ENCODE peak calls at places on chromosomes 6 and 20, in eight cellular contexts. E, V, G, K, X, O, Y and N are unnamed samples.

GRCh38 chr20:16864069-16864468 is 115.9 kb downstream of the OTOR start:
- DNase-seq in K (no peak), X (no peak), Y (no peak), V (no peak), G (no peak), O (no peak), E (peak), N (no peak)

GRCh38 chr6:6333498-6333897 is 13.0 kb upstream of the F13A1 start:
- DNase-seq in O (no peak), X (no peak), E (no peak), K (no peak), G (no peak), Y (no peak), V (no peak), N (no peak)

GRCh38 chr6:42131531-42131930 is 10.9 kb downstream of the C6orf132 start:
- DNase-seq in O (no peak), Y (no peak), X (no peak), V (no peak), G (no peak), E (peak), K (no peak), N (no peak)

GRCh38 chr20:38589967-38590681 is 9.1 kb downstream of the ADIG start:
- DNase-seq in K (no peak), O (no peak), V (no peak), G (no peak), E (no peak), X (no peak), Y (no peak), N (no peak)

GRCh38 chr6:117414770-117415169 is 11.0 kb downstream of the ROS1 start:
- DNase-seq in O (peak), V (no peak), G (no peak), Y (no peak), K (no peak), X (no peak), E (no peak), N (no peak)

GRCh38 chr6:14288910-14289309 is 171.3 kb downstream of the CD83 start:
- DNase-seq in O (no peak), K (no peak), X (no peak), E (no peak), V (no peak), Y (no peak), G (no peak), N (no peak)

GRCh38 chr6:96784650-96785049 is 52.6 kb downstream of the GPR63 start:
- DNase-seq in E (no peak), K (no peak), Y (no peak), O (no peak), X (no peak), V (no peak), G (no peak), N (no peak)

GRCh38 chr6:154399097-154399496 is 42.5 kb upstream of the IPCEF1 start:
- DNase-seq in V (no peak), G (no peak), X (no peak), K (no peak), O (no peak), E (peak), Y (no peak), N (no peak)

GRCh38 chr6:116536216-116536621 is 9.3 kb downstream of the TRAPPC3L start:
- DNase-seq in X (no peak), Y (no peak), O (peak), V (no peak), E (peak), G (no peak), K (peak), N (peak)

GRCh38 chr20:50857348-50857747 is 62.5 kb downstream of the BCAS4 start:
- DNase-seq in E (no peak), O (no peak), G (no peak), V (no peak), X (no peak), K (no peak), Y (no peak), N (no peak)

GRCh38 chr6:56916849-56917551 is 37.9 kb upstream of the BEND6 start:
- DNase-seq in E (no peak), O (no peak), G (no peak), V (no peak), Y (no peak), K (no peak), X (no peak), N (no peak)

GRCh38 chr20:21378259-21378658 is 19.1 kb downstream of the NKX2-4 start:
- DNase-seq in O (no peak), G (no peak), X (no peak), K (no peak), Y (no peak), V (no peak), E (no peak), N (no peak)

GRCh38 chr6:13425971-13426931 is 61.1 kb downstream of the GFOD1 start:
- DNase-seq in G (no peak), O (no peak), K (no peak), X (no peak), E (peak), V (no peak), Y (no peak), N (no peak)

GRCh38 chr6:139852484-139853140 is 478.2 kb upstream of the CITED2 start:
- DNase-seq in V (no peak), O (no peak), E (no peak), K (no peak), X (no peak), G (no peak), Y (no peak), N (no peak)

GRCh38 chr6:31969712-31970603 is 2.0 kb downstream of the DXO start:
- DNase-seq in X (no peak), G (no peak), O (no peak), V (no peak), K (no peak), E (no peak), Y (peak), N (no peak)

GRCh38 chr20:427401-427800 is 19.3 kb downstream of the RBCK1 start:
- DNase-seq in E (no peak), Y (no peak), X (no peak), G (no peak), K (no peak), O (no peak), V (no peak), N (no peak)

GRCh38 chr6:125910518-125910917 is 46.1 kb upstream of the HINT3 start:
- DNase-seq in V (no peak), O (no peak), Y (no peak), X (no peak), E (no peak), G (no peak), K (no peak), N (no peak)

GRCh38 chr6:12769556-12770255 is 53.1 kb downstream of the PHACTR1 start:
- DNase-seq in X (no peak), K (no peak), Y (no peak), V (no peak), G (no peak), O (no peak), E (no peak), N (no peak)

GRCh38 chr6:87172292-87172691 is 16.9 kb downstream of the ZNF292 start:
- DNase-seq in V (no peak), K (no peak), G (no peak), O (no peak), E (no peak), X (no peak), Y (no peak), N (no peak)

GRCh38 chr6:118982256-118982911 is 47.4 kb upstream of the MCM9 start:
- DNase-seq in O (no peak), E (no peak), V (no peak), K (no peak), G (no peak), X (no peak), Y (no peak), N (no peak)

GRCh38 chr6:16564430-16564829 is 196.8 kb downstream of the ATXN1 start:
- DNase-seq in V (no peak), X (no peak), K (no peak), E (no peak), Y (no peak), O (no peak), G (no peak), N (no peak)

GRCh38 chr20:2652724-2653510 is 485 bp downstream of the NOP56 start:
- DNase-seq in X (peak), K (no peak), E (peak), V (peak), O (no peak), G (no peak), Y (peak), N (no peak)

GRCh38 chr20:59790388-59790787 is 143.0 kb downstream of the SYCP2 start:
- DNase-seq in O (no peak), X (no peak), Y (no peak), G (no peak), V (no peak), E (no peak), K (no peak), N (no peak)

GRCh38 chr6:82330171-82330804 is 33.3 kb upstream of the TPBG start:
- DNase-seq in E (no peak), X (no peak), K (no peak), O (no peak), G (no peak), V (no peak), Y (no peak), N (no peak)

GRCh38 chr6:15474196-15474595 is 188.6 kb downstream of the DTNBP1 start:
- DNase-seq in V (no peak), Y (no peak), E (peak), K (no peak), O (no peak), G (no peak), X (no peak), N (no peak)

GRCh38 chr20:18443841-18444240 is 23.0 kb downstream of the DZANK1 start:
- DNase-seq in V (no peak), E (no peak), K (no peak), X (no peak), Y (no peak), G (no peak), O (no peak), N (no peak)

GRCh38 chr6:91704531-91704930 is 1117.7 kb upstream of the MAP3K7 start:
- DNase-seq in X (no peak), E (no peak), G (no peak), Y (no peak), V (no peak), O (no peak), K (no peak), N (no peak)

GRCh38 chr20:57698191-57698866 is 11.5 kb downstream of the PMEPA1 start:
- DNase-seq in K (peak), X (peak), Y (peak), E (peak), G (peak), V (no peak), O (no peak), N (peak)

GRCh38 chr6:166567107-166567506 is 19.4 kb downstream of the RAMACL start:
- DNase-seq in G (no peak), X (no peak), Y (no peak), K (no peak), V (no peak), O (no peak), E (peak), N (no peak)

GRCh38 chr20:54372313-54372712 is 103.1 kb upstream of the DOK5 start:
- DNase-seq in O (no peak), K (no peak), E (no peak), V (no peak), G (no peak), X (no peak), Y (no peak), N (no peak)

GRCh38 chr6:21386744-21387143 is 206.8 kb upstream of the SOX4 start:
- DNase-seq in G (no peak), K (peak), O (no peak), E (no peak), V (no peak), X (no peak), Y (no peak), N (no peak)